ENCODE peak calls at places on chromosomes 2 and 18, in six cellular contexts. A, Y, O, I, V and J are unnamed samples.

GRCh38 chr18:48140738-48141137 is 210.3 kb upstream of the SMAD2 start:
- ATAC-seq in A (no peak), Y (no peak), O (no peak), I (peak), V (no peak), J (no peak)

GRCh38 chr2:192146069-192147006 is 48.4 kb downstream of the TMEFF2 start:
- ATAC-seq in A (peak), Y (no peak), O (peak), I (no peak), V (no peak), J (no peak)

GRCh38 chr2:188966079-188966571 is 8.0 kb upstream of the COL3A1 start:
- ATAC-seq in A (peak), Y (no peak), O (no peak), I (no peak), V (peak), J (no peak)

GRCh38 chr2:26270363-26270762 is 25.6 kb downstream of the HADHB start:
- ATAC-seq in A (no peak), Y (no peak), O (peak), I (no peak), V (no peak), J (peak)

GRCh38 chr2:232459419-232460035 is 3.6 kb downstream of the ALPI start:
- ATAC-seq in A (no peak), Y (no peak), O (no peak), I (no peak), V (no peak), J (no peak)

GRCh38 chr2:222451270-222451674 is 26.9 kb downstream of the SGPP2 start:
- ATAC-seq in A (no peak), Y (no peak), O (peak), I (no peak), V (no peak), J (peak)

GRCh38 chr2:30717081-30717650 is 90.1 kb downstream of the CAPN13 start:
- ATAC-seq in A (no peak), Y (no peak), O (no peak), I (no peak), V (no peak), J (no peak)

GRCh38 chr2:200288670-200289429 is 17.6 kb upstream of the SPATS2L start:
- ATAC-seq in A (no peak), Y (no peak), O (no peak), I (no peak), V (peak), J (no peak)

GRCh38 chr2:437772-438393 is 150.0 kb upstream of the ALKAL2 start:
- ATAC-seq in A (no peak), Y (peak), O (peak), I (peak), V (peak), J (peak)

GRCh38 chr2:61962095-61962984 is 56.9 kb downstream of the COMMD1 start:
- ATAC-seq in A (no peak), Y (no peak), O (no peak), I (no peak), V (no peak), J (no peak)

GRCh38 chr2:210523650-210524289 is 32.6 kb upstream of the CPS1 start:
- ATAC-seq in A (no peak), Y (no peak), O (no peak), I (no peak), V (no peak), J (no peak)

GRCh38 chr18:50780144-50780543 is 39.7 kb downstream of the MRO start:
- ATAC-seq in A (no peak), Y (no peak), O (no peak), I (peak), V (no peak), J (no peak)